ENCODE peak calls at places on chromosomes 6 and 20, in four cellular contexts. U, M, Y and Z are unnamed samples.

GRCh38 chr6:79404261-79404660 is 133.0 kb downstream of the LCA5 start:
- DNase-seq in U (no peak), Y (no peak), M (no peak), Z (no peak)

GRCh38 chr6:34056301-34056700 is 89.6 kb downstream of the GRM4 start:
- DNase-seq in Y (no peak), U (no peak), M (no peak), Z (no peak)

GRCh38 chr20:32474717-32474966 is 110.5 kb downstream of the NOL4L start:
- DNase-seq in Y (no peak), M (no peak), U (no peak), Z (peak; percentile 44)

GRCh38 chr6:13412211-13412610 is 75.2 kb downstream of the GFOD1 start:
- DNase-seq in Y (no peak), M (no peak), U (no peak), Z (no peak)

GRCh38 chr6:79878142-79878748 is 69.1 kb downstream of the ELOVL4 start:
- DNase-seq in Y (no peak), M (no peak), U (no peak), Z (no peak)

GRCh38 chr6:129644567-129645015 is 65.4 kb downstream of the ARHGAP18 start:
- DNase-seq in U (no peak), M (no peak), Y (peak; percentile 90), Z (no peak)

GRCh38 chr6:87199787-87200186 is 44.4 kb downstream of the ZNF292 start:
- DNase-seq in M (no peak), Y (no peak), U (no peak), Z (no peak)

GRCh38 chr6:7469696-7470095 is 71.8 kb upstream of the DSP start:
- DNase-seq in Y (no peak), U (no peak), M (no peak), Z (no peak)